ENCODE peak calls at places on chromosomes 3 and 15, in ten cellular contexts. I is AG04450, Z is dorsolateral prefrontal cortex, R is nephron progenitor cell, K is progenitor cell of endocrine pancreas, Q is AG09319, M is GM12878, F is pancreas, A is psoas muscle, Y is BJ. S is an unnamed sample.

GRCh38 chr15:90231028-90232017 is 2.4 kb downstream of the CIB1 start:
- DNase-seq in I (no peak), Z (no peak), R (no peak), K (no peak), Q (no peak), M (peak; percentile 32), F (peak; percentile 43), A (no peak), Y (no peak), S (peak; percentile 50)

GRCh38 chr3:16935766-16936165 is 51.0 kb downstream of the PLCL2 start:
- DNase-seq in I (no peak), Z (no peak), R (no peak), K (no peak), Q (no peak), M (no peak), F (no peak), A (no peak), Y (no peak), S (no peak)

GRCh38 chr3:32873491-32874130 is 55.8 kb downstream of the TRIM71 start:
- DNase-seq in I (no peak), Z (no peak), R (no peak), K (no peak), Q (no peak), M (no peak), F (no peak), A (peak; percentile 21), Y (no peak), S (no peak)

GRCh38 chr3:56799251-56799882 is 2.4 kb downstream of the ARHGEF3 start:
- DNase-seq in I (no peak), Z (no peak), R (no peak), K (no peak), Q (no peak), M (no peak), F (no peak), A (no peak), Y (no peak), S (no peak)

GRCh38 chr3:61018807-61019206 is 232.4 kb downstream of the FHIT start:
- DNase-seq in I (no peak), Z (no peak), R (no peak), K (no peak), Q (no peak), M (no peak), F (no peak), A (no peak), Y (no peak), S (no peak)

GRCh38 chr3:187976361-187976900 is 177.5 kb upstream of the LPP start:
- DNase-seq in I (no peak), Z (no peak), R (no peak), K (no peak), Q (no peak), M (no peak), F (no peak), A (no peak), Y (no peak), S (no peak)

GRCh38 chr3:31729082-31729481 is 196.4 kb downstream of the STT3B start:
- DNase-seq in I (no peak), Z (no peak), R (no peak), K (no peak), Q (no peak), M (no peak), F (no peak), A (no peak), Y (no peak), S (no peak)

GRCh38 chr3:113454057-113454456 is 12.8 kb upstream of the CFAP44 start:
- DNase-seq in I (no peak), Z (no peak), R (no peak), K (no peak), Q (no peak), M (no peak), F (no peak), A (no peak), Y (no peak), S (no peak)

GRCh38 chr3:63934484-63934883 is 22.3 kb upstream of the SCAANT1 start:
- DNase-seq in I (no peak), Z (no peak), R (no peak), K (no peak), Q (no peak), M (no peak), F (no peak), A (no peak), Y (no peak), S (no peak)

GRCh38 chr15:49501586-49501985 is 78.5 kb downstream of the FGF7 start:
- DNase-seq in I (no peak), Z (no peak), R (no peak), K (no peak), Q (no peak), M (no peak), F (no peak), A (no peak), Y (no peak), S (no peak)

GRCh38 chr3:193040836-193041672 is 123.4 kb upstream of the MB21D2 start:
- DNase-seq in I (peak; percentile 13), Z (no peak), R (no peak), K (no peak), Q (peak; percentile 24), M (peak; percentile 5), F (no peak), A (no peak), Y (no peak), S (no peak)
- TF ChIP-seq CTCF in I (peak; percentile 59), Z (peak; percentile 58), R (peak; percentile 29), K (peak; percentile 66), Q (peak; percentile 50), M (peak; percentile 56), F (peak; percentile 10), A (peak; percentile 48), Y (peak; percentile 52), S (no peak)

DNA sequence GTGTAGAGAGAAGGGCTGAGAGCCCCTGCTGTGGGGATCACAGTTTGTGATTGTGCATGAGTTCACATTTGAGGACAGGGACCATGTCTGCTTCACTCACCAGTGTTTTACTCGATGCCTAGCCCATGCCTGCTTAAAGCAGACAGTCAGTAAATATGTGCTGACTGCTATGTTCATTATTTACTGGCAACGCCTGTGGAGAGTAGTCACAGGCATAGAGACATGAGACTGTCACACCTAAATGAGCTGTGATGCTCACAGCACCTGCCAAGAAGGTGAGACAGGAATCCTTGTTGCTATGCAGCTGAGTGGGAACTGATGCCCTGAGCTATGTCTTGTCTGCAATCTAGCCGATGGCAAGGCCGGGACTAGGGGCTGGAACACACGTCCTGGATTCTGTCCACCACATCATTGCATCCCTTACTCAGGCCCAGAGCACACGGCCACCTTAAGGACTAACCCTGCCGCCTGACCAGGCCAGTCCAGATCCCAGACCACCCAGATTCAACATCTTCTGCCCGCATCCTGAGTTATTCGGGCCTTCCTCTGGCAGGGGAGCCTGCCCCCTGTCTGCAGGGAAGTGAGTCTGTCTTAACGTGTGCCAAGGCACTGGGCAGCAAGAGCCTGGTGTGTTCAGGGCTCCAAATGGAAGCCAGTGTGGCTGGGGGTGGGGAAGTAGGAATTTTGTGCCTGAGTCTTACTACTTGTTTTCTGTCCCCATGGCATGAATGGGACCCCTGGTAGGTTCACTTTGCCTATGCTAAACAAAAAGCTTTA is 44.8 kb downstream of the FGD5 start:
- DNase-seq in I (no peak), Z (no peak), R (no peak), K (no peak), Q (no peak), M (no peak), F (no peak), A (no peak), Y (no peak), S (no peak)
- TF ChIP-seq CTCF in I (peak; percentile 27), Z (no peak), R (no peak), K (no peak), Q (peak; percentile 10), M (peak; percentile 27), F (no peak), A (no peak), Y (peak; percentile 19), S (no peak)

GRCh38 chr3:129345971-129346370 is 67.3 kb downstream of the HMCES start:
- DNase-seq in I (no peak), Z (no peak), R (no peak), K (no peak), Q (no peak), M (no peak), F (no peak), A (no peak), Y (no peak), S (no peak)

GRCh38 chr3:129347446-129347845 is 68.8 kb downstream of the HMCES start:
- DNase-seq in I (no peak), Z (no peak), R (no peak), K (no peak), Q (no peak), M (no peak), F (no peak), A (no peak), Y (no peak), S (no peak)

GRCh38 chr3:129349791-129350190 is 71.1 kb downstream of the HMCES start:
- DNase-seq in I (no peak), Z (no peak), R (no peak), K (no peak), Q (no peak), M (no peak), F (no peak), A (no peak), Y (no peak), S (no peak)

GRCh38 chr3:129346690-129347440 is 68.2 kb downstream of the HMCES start:
- DNase-seq in I (no peak), Z (no peak), R (no peak), K (no peak), Q (no peak), M (no peak), F (no peak), A (no peak), Y (no peak), S (no peak)

DNA sequence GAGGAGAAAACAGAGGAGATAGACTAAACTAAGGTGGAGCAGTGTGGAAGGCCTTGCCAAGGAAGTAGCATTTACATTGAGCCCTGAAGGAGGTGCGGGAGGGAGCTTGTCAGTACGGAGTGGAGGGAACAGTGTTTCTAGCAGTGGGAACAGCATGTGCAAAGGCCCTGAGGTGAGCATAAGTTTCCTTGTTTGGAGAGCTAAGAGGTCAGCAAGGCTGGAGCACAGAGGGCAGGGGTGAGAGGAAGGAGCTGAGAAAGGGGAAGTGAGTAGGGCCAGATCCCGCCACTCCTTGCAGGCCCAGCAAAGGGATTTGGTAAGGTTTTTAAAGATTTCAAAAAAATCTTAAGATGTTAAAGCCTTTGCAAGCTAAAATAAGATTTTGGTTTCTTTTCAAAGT is 70.1 kb downstream of the HMCES start:
- DNase-seq in I (no peak), Z (no peak), R (no peak), K (no peak), Q (no peak), M (no peak), F (no peak), A (no peak), Y (no peak), S (no peak)
- TF ChIP-seq CTCF in I (no peak), Z (no peak), R (no peak), K (no peak), Q (no peak), M (no peak), F (no peak), A (no peak), Y (no peak), S (no peak)

DNA sequence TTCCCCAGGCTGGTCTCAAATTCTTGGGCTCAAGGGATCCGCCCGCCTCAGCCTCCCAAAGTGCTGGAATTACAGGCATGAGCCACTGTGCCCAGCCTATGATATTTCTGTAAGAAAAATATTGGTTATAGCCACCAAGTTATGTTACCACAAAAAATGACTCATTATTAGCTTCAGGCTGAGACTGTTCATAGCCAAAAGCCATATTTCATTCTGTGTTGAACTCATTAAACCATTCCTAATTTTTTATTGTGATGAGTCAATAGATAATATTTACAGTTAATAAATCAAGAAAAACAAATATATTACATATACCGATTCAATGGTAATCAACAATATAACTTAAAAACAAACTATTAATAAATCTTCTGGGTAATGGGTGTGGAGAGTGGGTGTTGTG is 27.3 kb upstream of the SLC30A4 start:
- DNase-seq in I (no peak), Z (no peak), R (no peak), K (no peak), Q (no peak), M (no peak), F (no peak), A (no peak), Y (peak; percentile 74), S (no peak)
- TF ChIP-seq CTCF in I (no peak), Z (no peak), R (no peak), K (no peak), Q (no peak), M (no peak), F (no peak), A (no peak), Y (no peak), S (no peak)

S was measured in activated B cell treated with CpG ODN at 0.5 μM for 24 hours.